ENCODE peak calls at places on chromosomes 11 and 22, in six cellular contexts. S, U, O, N, D and I are unnamed samples.

GRCh38 chr22:44328762-44329161 is 16.0 kb upstream of the SHISAL1 start:
- DNase-seq in S (no peak), O (no peak), N (no peak), D (no peak), U (no peak), I (no peak)

GRCh38 chr11:121534131-121535093 is 81.6 kb upstream of the SORL1-AS1 start:
- DNase-seq in O (no peak), D (no peak), S (no peak), U (peak; percentile 22), N (no peak), I (no peak)

GRCh38 chr11:72278911-72279310 is 34.9 kb upstream of the PHOX2A start:
- DNase-seq in O (no peak), D (no peak), N (no peak), S (no peak), U (peak; percentile 74), I (no peak)

GRCh38 chr11:119639642-119640205 is 89.3 kb downstream of the NECTIN1 start:
- DNase-seq in O (no peak), S (no peak), N (no peak), D (no peak), U (no peak), I (no peak)

GRCh38 chr11:128963744-128964340 is 21.2 kb upstream of the TP53AIP1 start:
- DNase-seq in O (no peak), N (no peak), S (no peak), D (no peak), U (no peak), I (no peak)

GRCh38 chr11:76105637-76106036 is 100.7 kb downstream of the WNT11 start:
- DNase-seq in U (no peak), N (no peak), O (no peak), D (no peak), S (no peak), I (no peak)

GRCh38 chr11:122045181-122045586 is 70.8 kb downstream of the BLID start:
- DNase-seq in O (no peak), D (peak; percentile 46), S (no peak), N (no peak), U (peak; percentile 93), I (no peak)

GRCh38 chr11:58576792-58577440 is 1.3 kb upstream of the LPXN start:
- DNase-seq in U (peak; percentile 51), S (no peak), O (no peak), N (no peak), D (peak; percentile 10), I (peak; percentile 30)

GRCh38 chr22:20061481-20061861 is 18.6 kb upstream of the DGCR8 start:
- DNase-seq in O (no peak), S (no peak), N (no peak), U (peak; percentile 47), D (no peak), I (no peak)

GRCh38 chr22:36453855-36454378 is 27.5 kb downstream of the TXN2 start:
- DNase-seq in O (no peak), U (no peak), N (no peak), D (no peak), S (no peak), I (no peak)

GRCh38 chr22:49767355-49768062 is 60.2 kb downstream of the BRD1 start:
- DNase-seq in N (peak; percentile 13), O (peak; percentile 72), D (peak; percentile 52), U (peak; percentile 55), S (peak; percentile 12), I (peak; percentile 68)

GRCh38 chr22:17847360-17848078 is 73.2 kb upstream of the BID start:
- DNase-seq in U (peak; percentile 48), O (no peak), S (no peak), N (no peak), D (no peak), I (no peak)

GRCh38 chr22:50641696-50642607 is 14.0 kb upstream of the ARSA start:
- DNase-seq in U (no peak), N (no peak), S (no peak), D (no peak), O (peak; percentile 91), I (peak; percentile 39)

GRCh38 chr11:88204353-88204752 is 29.1 kb upstream of the RAB38 start:
- DNase-seq in N (no peak), U (no peak), S (no peak), D (no peak), O (no peak), I (no peak)

GRCh38 chr11:11020219-11020726 is 162.4 kb upstream of the ZBED5 start:
- DNase-seq in S (no peak), O (no peak), D (no peak), U (no peak), N (no peak), I (no peak)

GRCh38 chr22:48379371-48379770 is 1448.3 kb downstream of the BRD1 start:
- DNase-seq in U (no peak), O (no peak), S (no peak), D (no peak), N (no peak), I (no peak)